ENCODE peak calls at places on chromosomes 3 and 15, in five cellular contexts. One of them, this sample, is unnamed.

GRCh38 chr3:127951276-127951675 is 36.2 kb downstream of the KBTBD12 start:
- DNase-seq in KG1: no peak
- DNase-seq in anterior cingulate cortex: no peak
- DNase-seq in erythroblast: no peak
- DNase-seq in NCI-H2081: no peak
- DNase-seq in this sample: no peak

GRCh38 chr15:96117275-96117674 is 213.2 kb upstream of the NR2F2 start:
- DNase-seq in NCI-H2081: no peak
- DNase-seq in anterior cingulate cortex: no peak
- DNase-seq in erythroblast: no peak
- DNase-seq in KG1: no peak
- DNase-seq in this sample: no peak

GRCh38 chr3:8730641-8731040 is 3.0 kb upstream of the CAV3 start:
- DNase-seq in anterior cingulate cortex: no peak
- DNase-seq in erythroblast: no peak
- DNase-seq in NCI-H2081: no peak
- DNase-seq in KG1: no peak
- DNase-seq in this sample: no peak

GRCh38 chr3:150447631-150448465 is 39.8 kb downstream of the TSC22D2 start:
- DNase-seq in NCI-H2081: no peak
- DNase-seq in anterior cingulate cortex: no peak
- DNase-seq in erythroblast: peak; percentile 41
- DNase-seq in KG1: no peak
- DNase-seq in this sample: no peak

GRCh38 chr15:74172751-74173544 is 562 bp upstream of the ISLR start:
- DNase-seq in anterior cingulate cortex: no peak
- DNase-seq in KG1: no peak
- DNase-seq in NCI-H2081: no peak
- DNase-seq in erythroblast: no peak
- DNase-seq in this sample: no peak

GRCh38 chr15:78621810-78622402 is 1.1 kb upstream of the CHRNA3 start:
- DNase-seq in KG1: no peak
- DNase-seq in anterior cingulate cortex: no peak
- DNase-seq in erythroblast: no peak
- DNase-seq in NCI-H2081: no peak
- DNase-seq in this sample: no peak

GRCh38 chr15:89781891-89782618 is 5.9 kb downstream of the MESP2 start:
- DNase-seq in KG1: no peak
- DNase-seq in erythroblast: peak; percentile 14
- DNase-seq in NCI-H2081: no peak
- DNase-seq in anterior cingulate cortex: no peak
- DNase-seq in this sample: no peak

GRCh38 chr3:115085197-115085865 is 61.8 kb downstream of the ZBTB20 start:
- DNase-seq in KG1: no peak
- DNase-seq in erythroblast: peak; percentile 15
- DNase-seq in NCI-H2081: peak; percentile 31
- DNase-seq in anterior cingulate cortex: no peak
- DNase-seq in this sample: peak; percentile 61

GRCh38 chr3:113954091-113954685 is 6.4 kb downstream of the ZDHHC23 start:
- DNase-seq in erythroblast: no peak
- DNase-seq in anterior cingulate cortex: peak; percentile 20
- DNase-seq in NCI-H2081: no peak
- DNase-seq in KG1: no peak
- DNase-seq in this sample: no peak

GRCh38 chr3:46878796-46879436 is 1.4 kb downstream of the PTH1R start:
- DNase-seq in erythroblast: no peak
- DNase-seq in anterior cingulate cortex: no peak
- DNase-seq in KG1: no peak
- DNase-seq in NCI-H2081: no peak
- DNase-seq in this sample: no peak

GRCh38 chr15:77753238-77753873 is 120.6 kb upstream of the LINGO1 start:
- DNase-seq in erythroblast: peak; percentile 8
- DNase-seq in NCI-H2081: no peak
- DNase-seq in KG1: no peak
- DNase-seq in anterior cingulate cortex: no peak
- DNase-seq in this sample: peak; percentile 39

GRCh38 chr15:57743424-57743823 is 36.9 kb downstream of the POLR2M start:
- DNase-seq in KG1: no peak
- DNase-seq in NCI-H2081: no peak
- DNase-seq in anterior cingulate cortex: no peak
- DNase-seq in erythroblast: no peak
- DNase-seq in this sample: no peak

GRCh38 chr15:74624020-74624602 is 8.5 kb downstream of the CLK3 start:
- DNase-seq in anterior cingulate cortex: no peak
- DNase-seq in NCI-H2081: no peak
- DNase-seq in KG1: no peak
- DNase-seq in erythroblast: no peak
- DNase-seq in this sample: no peak

GRCh38 chr3:78906245-78906644 is 861.6 kb downstream of the ROBO1 start:
- DNase-seq in KG1: no peak
- DNase-seq in NCI-H2081: peak; percentile 88
- DNase-seq in anterior cingulate cortex: no peak
- DNase-seq in erythroblast: no peak
- DNase-seq in this sample: no peak

GRCh38 chr3:65376426-65376825 is 662.3 kb downstream of the MAGI1 start:
- DNase-seq in anterior cingulate cortex: no peak
- DNase-seq in erythroblast: no peak
- DNase-seq in NCI-H2081: no peak
- DNase-seq in KG1: no peak
- DNase-seq in this sample: no peak

GRCh38 chr15:45795487-45796069 is 160.7 kb downstream of the SQOR start:
- DNase-seq in anterior cingulate cortex: no peak
- DNase-seq in KG1: no peak
- DNase-seq in erythroblast: peak; percentile 42
- DNase-seq in NCI-H2081: peak; percentile 89
- DNase-seq in this sample: peak; percentile 43

GRCh38 chr15:50251638-50252182 is 13.8 kb downstream of the HDC start:
- DNase-seq in NCI-H2081: no peak
- DNase-seq in anterior cingulate cortex: no peak
- DNase-seq in erythroblast: no peak
- DNase-seq in KG1: no peak
- DNase-seq in this sample: no peak

GRCh38 chr3:134447371-134447770 is 38.4 kb downstream of the ANAPC13 start:
- DNase-seq in KG1: no peak
- DNase-seq in erythroblast: no peak
- DNase-seq in NCI-H2081: no peak
- DNase-seq in anterior cingulate cortex: no peak
- DNase-seq in this sample: no peak

GRCh38 chr3:47227678-47228077 is 54.9 kb downstream of the KIF9 start:
- DNase-seq in anterior cingulate cortex: no peak
- DNase-seq in erythroblast: no peak
- DNase-seq in KG1: no peak
- DNase-seq in NCI-H2081: no peak
- DNase-seq in this sample: peak; percentile 13

GRCh38 chr3:58013973-58014649 is 5.9 kb downstream of the FLNB start:
- DNase-seq in NCI-H2081: no peak
- DNase-seq in erythroblast: no peak
- DNase-seq in KG1: no peak
- DNase-seq in anterior cingulate cortex: no peak
- DNase-seq in this sample: peak; percentile 25

GRCh38 chr3:45988804-45989203 is 6.8 kb downstream of the FYCO1 start:
- DNase-seq in NCI-H2081: no peak
- DNase-seq in anterior cingulate cortex: no peak
- DNase-seq in erythroblast: peak; percentile 6
- DNase-seq in KG1: no peak
- DNase-seq in this sample: no peak

GRCh38 chr3:42682301-42683070 is 2.9 kb upstream of the KLHL40 start:
- DNase-seq in KG1: no peak
- DNase-seq in erythroblast: no peak
- DNase-seq in anterior cingulate cortex: no peak
- DNase-seq in NCI-H2081: no peak
- DNase-seq in this sample: no peak

GRCh38 chr3:118692417-118692816 is 342.2 kb downstream of the IGSF11 start:
- DNase-seq in NCI-H2081: no peak
- DNase-seq in erythroblast: no peak
- DNase-seq in KG1: no peak
- DNase-seq in anterior cingulate cortex: no peak
- DNase-seq in this sample: no peak

GRCh38 chr3:63279000-63279366 is 875 bp downstream of the SYNPR start:
- DNase-seq in erythroblast: no peak
- DNase-seq in anterior cingulate cortex: no peak
- DNase-seq in NCI-H2081: no peak
- DNase-seq in KG1: no peak
- DNase-seq in this sample: no peak

GRCh38 chr3:21942328-21942727 is 191.3 kb upstream of the ZNF385D start:
- DNase-seq in erythroblast: no peak
- DNase-seq in anterior cingulate cortex: no peak
- DNase-seq in KG1: no peak
- DNase-seq in NCI-H2081: peak; percentile 74
- DNase-seq in this sample: no peak

GRCh38 chr3:67401911-67402310 is 252.5 kb downstream of the SUCLG2 start:
- DNase-seq in erythroblast: no peak
- DNase-seq in anterior cingulate cortex: no peak
- DNase-seq in KG1: no peak
- DNase-seq in NCI-H2081: no peak
- DNase-seq in this sample: no peak

GRCh38 chr3:196513697-196514349 is 1.3 kb downstream of the SMCO1 start:
- DNase-seq in NCI-H2081: no peak
- DNase-seq in erythroblast: no peak
- DNase-seq in KG1: no peak
- DNase-seq in anterior cingulate cortex: no peak
- DNase-seq in this sample: no peak

This sample was measured in midbrain.